ENCODE peak calls at places on chromosomes 16 and 17, in ten cellular contexts. A is body of pancreas; U is hepatocyte; S is K562; Z is ovary; Y is astrocyte; T is heart left ventricle; C is CD8-positive, alpha-beta memory T cell; X is GM23248; V is adipocyte. D is an unnamed sample. For H3K4me1 and H3K9me3, the result is how much of the 10 kb centered on the place peaks cover.

GRCh38 chr16:88569614-88569984 is 604 bp upstream of the ZC3H18 start:
- DNase-seq in U (peak), A (peak), C (no peak), Y (no peak), S (peak), V (no peak), Z (no peak), T (peak), X (peak), D (no peak)

GRCh38 chr17:39926588-39927100 is 757 bp downstream of the ORMDL3 start:
- DNase-seq in Z (no peak), U (peak), T (peak), V (peak), S (peak), C (peak), X (peak), Y (no peak), A (peak), D (peak)

GRCh38 chr17:75352079-75352569 is 53.4 kb downstream of the GRB2 start:
- DNase-seq in V (no peak), X (no peak), A (peak), U (peak), T (no peak), Y (no peak), S (no peak), Z (no peak), C (no peak), D (no peak)

GRCh38 chr17:63529711-63530556 is 6.8 kb downstream of the KCNH6 start:
- DNase-seq in X (no peak), U (no peak), T (no peak), Z (no peak), C (no peak), Y (no peak), V (no peak), S (peak), A (no peak), D (no peak)

GRCh38 chr16:58454178-58454577 is 45.8 kb upstream of the NDRG4 start:
- DNase-seq in V (no peak), X (no peak), Z (no peak), T (no peak), Y (no peak), C (no peak), S (no peak), A (no peak), U (no peak), D (no peak)

GRCh38 chr17:4531988-4532736 is 23.0 kb downstream of the MYBBP1A start:
- DNase-seq in S (no peak), T (no peak), Z (no peak), U (no peak), Y (no peak), C (no peak), X (no peak), A (no peak), V (no peak), D (no peak)

GRCh38 chr17:56269509-56269908 is 116.2 kb downstream of the ANKFN1 start:
- DNase-seq in A (no peak), Z (no peak), X (peak), Y (peak), T (no peak), U (no peak), V (peak), C (no peak), S (no peak), D (no peak)

GRCh38 chr16:12162151-12162559 is 185.6 kb downstream of the SNX29 start:
- DNase-seq in Y (no peak), V (peak), A (no peak), C (no peak), X (no peak), T (no peak), U (no peak), Z (peak), S (no peak), D (no peak)

GRCh38 chr17:17836818-17837379 is at the start of gene SREBF1:
- DNase-seq in V (peak), Y (no peak), A (peak), T (peak), X (peak), C (peak), Z (peak), S (peak), U (peak), D (peak)

GRCh38 chr17:28130455-28130854 is 88.0 kb downstream of the NLK start:
- DNase-seq in C (no peak), Z (no peak), S (no peak), Y (no peak), U (no peak), X (no peak), V (no peak), T (no peak), A (no peak), D (no peak)

GRCh38 chr16:4241601-4242270 is at the start of gene SRL:
- DNase-seq in S (no peak), Z (no peak), U (no peak), Y (no peak), X (no peak), C (no peak), T (peak), A (no peak), V (no peak), D (no peak)

GRCh38 chr17:58409432-58409831 is 7.9 kb downstream of the RNF43 start:
- DNase-seq in T (no peak), Z (no peak), S (no peak), Y (no peak), C (no peak), V (no peak), A (no peak), U (no peak), X (no peak), D (no peak)

GRCh38 chr17:67605259-67605912 is 112.3 kb upstream of the NOL11 start:
- DNase-seq in Y (peak), C (no peak), Z (peak), V (no peak), S (no peak), A (peak), X (no peak), T (peak), U (no peak), D (no peak)

GRCh38 chr17:40363480-40363838 is 1.1 kb downstream of the GJD3 start:
- DNase-seq in S (no peak), A (no peak), C (no peak), Y (peak), T (peak), Z (no peak), X (peak), U (peak), V (peak), D (no peak)

GRCh38 chr16:89060207-89060794 is 33.4 kb upstream of the ACSF3 start:
- DNase-seq in Z (no peak), V (no peak), Y (no peak), T (no peak), A (no peak), X (no peak), U (no peak), C (no peak), S (no peak), D (no peak)

GRCh38 chr16:62665269-62665668 is 629.0 kb upstream of the CDH8 start:
- DNase-seq in X (no peak), Z (no peak), C (no peak), U (no peak), S (no peak), V (no peak), T (no peak), Y (no peak), A (no peak), D (peak)

GRCh38 chr16:10897134-10897533 is 20.1 kb downstream of the CIITA start:
- DNase-seq in A (no peak), T (no peak), X (no peak), Y (no peak), S (no peak), V (no peak), Z (no peak), C (no peak), U (no peak), D (no peak)

GRCh38 chr17:20174588-20175265 is 165.6 kb downstream of the SPECC1 start:
- DNase-seq in U (no peak), A (no peak), S (no peak), Y (peak), C (no peak), Z (no peak), T (no peak), V (no peak), X (peak), D (no peak)

GRCh38 chr16:78348886-78349285 is 249.4 kb downstream of the WWOX start:
- DNase-seq in X (no peak), Z (no peak), C (no peak), S (no peak), T (no peak), A (no peak), Y (no peak), U (no peak), V (no peak), D (no peak)

GRCh38 chr16:75093598-75094540 is 22.7 kb downstream of the LDHD start:
- DNase-seq in Z (no peak), A (no peak), X (no peak), S (no peak), U (no peak), C (no peak), T (no peak), V (no peak), Y (no peak), D (no peak)

GRCh38 chr17:15287533-15288267 is 22.6 kb upstream of the PMP22 start:
- DNase-seq in V (no peak), T (no peak), Z (no peak), U (no peak), S (no peak), C (no peak), A (no peak), X (peak), Y (peak), D (no peak)

GRCh38 chr17:40121886-40122465 is at the start of gene MSL1:
- DNase-seq in A (peak), V (peak), S (peak), C (peak), Y (no peak), X (peak), Z (peak), T (peak), U (peak), D (peak)

GRCh38 chr16:88763502-88764053 is 21.4 kb downstream of the PIEZO1 start:
- DNase-seq in C (no peak), S (no peak), A (peak), Z (no peak), X (no peak), Y (no peak), U (peak), T (no peak), V (no peak), D (no peak)

GRCh38 chr16:6684076-6684673 is 648.5 kb upstream of the RBFOX1 start:
- DNase-seq in V (peak), S (peak), A (peak), X (peak), Y (no peak), Z (no peak), C (no peak), U (peak), T (no peak), D (peak)

GRCh38 chr16:58492735-58493134 is 7.2 kb upstream of the NDRG4 start:
- DNase-seq in Y (no peak), S (no peak), T (peak), Z (no peak), X (no peak), V (no peak), A (no peak), U (no peak), C (no peak), D (no peak)

GRCh38 chr17:29710891-29711418 is 88.2 kb upstream of the CORO6 start:
- DNase-seq in V (peak), Y (peak), Z (no peak), U (peak), T (no peak), C (no peak), S (peak), A (no peak), X (peak), D (no peak)

GRCh38 chr16:64276646-64277045 is 845.2 kb downstream of the CDH11 start:
- DNase-seq in U (no peak), V (peak), S (no peak), X (no peak), A (no peak), T (no peak), Y (no peak), C (no peak), Z (no peak), D (no peak)

GRCh38 chr17:48160177-48160967 is 52.8 kb downstream of the SNX11 start:
- DNase-seq in T (no peak), A (peak), S (no peak), X (no peak), C (no peak), Y (no peak), U (peak), V (no peak), Z (no peak), D (no peak)

DNA sequence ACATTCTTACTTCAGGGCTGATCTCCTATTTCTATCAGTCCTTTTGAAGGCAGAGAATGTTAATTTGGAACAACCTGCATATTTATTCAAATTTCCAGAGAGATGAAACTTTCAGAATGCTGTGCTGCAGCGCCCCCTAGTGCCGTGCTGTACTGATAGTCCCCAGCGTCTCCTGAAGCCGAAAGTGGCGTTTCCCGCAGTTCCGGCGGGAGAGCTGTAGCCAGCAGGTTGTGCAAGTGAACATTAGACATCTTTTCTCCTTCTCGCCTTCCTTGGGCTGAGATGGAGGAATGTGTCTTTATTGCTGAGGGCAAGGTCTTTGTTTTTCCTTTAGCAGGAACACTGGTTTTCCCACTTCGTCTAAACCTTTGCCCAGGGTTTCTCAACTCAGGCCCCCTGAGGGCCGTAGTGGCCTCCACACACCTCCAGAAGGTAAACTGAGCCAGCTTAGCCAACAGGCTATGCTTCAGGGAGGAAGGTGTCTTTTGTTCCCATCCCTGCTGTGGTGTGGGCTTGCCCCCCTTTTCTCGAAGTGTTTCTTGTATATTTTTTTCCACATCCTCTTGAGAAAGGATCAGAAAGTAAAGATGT is 26.4 kb downstream of the USP10 start:
- DNase-seq in U (peak), T (peak), C (peak), V (peak), X (peak), A (peak), S (peak), Y (peak), Z (peak), D (peak)
- H3K4me3 ChIP-seq in U (no peak), T (no peak), C (peak), V (no peak), X (no peak), A (no peak), S (no peak), Y (no peak), Z (no peak), D (no peak)

DNA sequence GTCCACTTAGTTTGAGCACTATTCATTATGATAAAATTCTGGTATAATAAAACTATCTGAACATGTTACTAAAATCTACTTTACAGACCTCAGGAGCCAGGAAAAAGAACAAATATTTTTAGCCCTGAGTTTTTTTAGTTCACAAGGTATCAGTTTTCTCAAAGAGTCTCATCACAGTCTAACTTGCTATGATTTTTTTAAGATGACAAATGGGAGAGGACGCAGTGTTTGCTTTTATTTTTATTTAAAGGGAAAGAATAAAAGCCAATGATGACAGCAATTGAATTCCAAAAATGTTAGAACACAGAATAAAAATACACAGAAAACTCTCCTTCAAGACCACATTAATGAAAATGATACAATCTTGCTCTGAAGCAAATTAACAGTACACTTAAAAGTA is 7.4 kb downstream of the MED13 start:
- DNase-seq in Y (peak), Z (no peak), V (peak), T (no peak), X (no peak), U (no peak), S (no peak), A (no peak), C (no peak), D (no peak)
- H3K4me1 ChIP-seq in Y (under half), Z (under half), V (under half), T (half or more), X (under half), U (under half), S (under half), A (half or more), C (under half), D (under half)

GRCh38 chr17:22310717-22311686 is 618.7 kb downstream of the KCNJ18 start:
- DNase-seq in T (no peak), V (no peak), S (peak), Y (no peak), U (no peak), X (no peak), C (no peak), Z (no peak), A (no peak), D (no peak)
- H3K9me3 ChIP-seq in T (under half), V (under half), S (under half), Y (under half), U (under half), X (under half), C (under half), Z (under half), A (under half), D (under half)

GRCh38 chr17:6161456-6161855 is 91.3 kb downstream of the WSCD1 start:
- DNase-seq in A (no peak), V (no peak), Y (no peak), U (no peak), Z (no peak), S (no peak), T (no peak), X (no peak), C (no peak), D (no peak)

GRCh38 chr17:6162216-6162615 is 92.0 kb downstream of the WSCD1 start:
- DNase-seq in S (no peak), U (no peak), V (no peak), A (no peak), C (no peak), X (no peak), T (no peak), Y (no peak), Z (no peak), D (no peak)

GRCh38 chr17:6157716-6158115 is 87.5 kb downstream of the WSCD1 start:
- DNase-seq in S (no peak), Y (no peak), Z (no peak), A (no peak), X (no peak), T (no peak), C (no peak), U (no peak), V (no peak), D (no peak)

GRCh38 chr17:6160188-6160555 is 90.0 kb downstream of the WSCD1 start:
- DNase-seq in V (no peak), T (no peak), S (no peak), Z (no peak), C (no peak), U (no peak), Y (no peak), X (no peak), A (no peak), D (no peak)

GRCh38 chr17:6159541-6160187 is 89.5 kb downstream of the WSCD1 start:
- DNase-seq in A (no peak), Y (no peak), Z (no peak), X (no peak), V (no peak), T (no peak), C (no peak), S (no peak), U (no peak), D (no peak)
- H3K4me3 ChIP-seq in A (no peak), Y (no peak), Z (no peak), X (no peak), V (no peak), T (no peak), C (no peak), S (no peak), U (no peak), D (no peak)

DNA sequence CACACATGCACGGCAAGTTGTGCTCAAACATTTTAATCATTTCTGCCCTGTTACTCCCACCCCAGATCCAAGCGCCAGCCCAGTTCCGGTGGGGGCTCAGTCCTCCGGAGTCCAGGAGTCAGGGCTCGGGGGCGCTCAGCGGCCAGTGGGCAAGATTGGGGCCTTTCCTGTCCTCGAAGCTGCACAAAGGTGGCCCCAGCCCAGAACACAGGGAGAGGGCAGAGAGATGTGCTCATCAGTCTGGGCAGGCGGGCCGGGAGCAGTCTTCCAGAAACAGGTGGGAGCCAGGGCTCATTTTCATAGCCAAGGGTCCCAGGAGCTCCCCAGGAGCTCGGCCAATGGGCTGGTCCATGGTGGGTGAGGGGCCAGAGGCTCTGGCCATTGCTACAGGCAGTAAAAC is 4.1 kb downstream of the PRSS8 start:
- DNase-seq in U (no peak), Y (no peak), Z (no peak), A (no peak), X (no peak), S (no peak), V (no peak), T (no peak), C (no peak), D (no peak)
- H3K4me1 ChIP-seq in U (half or more), Y (under half), Z (under half), A (half or more), X (under half), S (under half), V (under half), T (half or more), C (under half), D (under half)

DNA sequence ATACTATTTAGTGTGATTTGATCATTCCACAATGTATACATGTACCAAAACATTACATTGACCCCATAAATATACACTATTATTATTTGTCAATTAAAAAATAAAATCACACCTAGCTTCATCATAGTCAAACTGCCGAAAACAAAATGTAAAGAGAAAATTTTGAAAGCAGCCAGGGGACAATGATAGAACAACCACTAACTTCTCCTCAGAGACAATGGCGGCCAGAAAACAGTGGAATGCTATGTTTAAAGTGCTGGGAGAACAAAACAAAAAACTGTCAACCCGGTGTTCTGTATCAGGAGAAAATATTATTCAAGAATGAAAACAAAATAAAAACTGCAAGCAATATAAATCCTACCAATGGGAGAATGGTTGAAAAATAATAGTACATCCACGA is 63.2 kb downstream of the METRNL start:
- DNase-seq in U (peak), T (no peak), X (no peak), V (no peak), C (no peak), Y (no peak), A (no peak), Z (no peak), S (no peak), D (no peak)
- H3K9me3 ChIP-seq in U (under half), T (under half), X (under half), V (under half), C (under half), Y (under half), A (under half), Z (under half), S (under half), D (under half)

D was measured in HAP-1.